ENCODE peak calls at places on chromosomes 12 and 14, in six cellular contexts. C, X, M, O, N and T are unnamed samples.

GRCh38 chr14:84826349-84826748 is 703.6 kb upstream of the FLRT2 start:
- DNase-seq in C (no peak), X (no peak), M (no peak), O (no peak), N (no peak), T (no peak)

GRCh38 chr12:47095446-47096236 is 15.9 kb upstream of the AMIGO2 start:
- DNase-seq in C (no peak), X (no peak), M (no peak), O (peak), N (no peak), T (no peak)

GRCh38 chr12:87779016-87779415 is 250.2 kb downstream of the C12orf50 start:
- DNase-seq in C (no peak), X (no peak), M (no peak), O (no peak), N (no peak), T (no peak)

GRCh38 chr12:109771746-109772621 is 58.4 kb downstream of the FAM222A start:
- DNase-seq in C (no peak), X (no peak), M (no peak), O (no peak), N (no peak), T (no peak)

GRCh38 chr14:32408018-32408417 is 78.9 kb downstream of the AKAP6 start:
- DNase-seq in C (no peak), X (no peak), M (no peak), O (no peak), N (no peak), T (no peak)

GRCh38 chr14:72479471-72479931 is 414.4 kb downstream of the DPF3 start:
- DNase-seq in C (peak), X (no peak), M (peak), O (peak), N (no peak), T (peak)

GRCh38 chr12:103969391-103969790 is 3.7 kb downstream of the TDG start:
- DNase-seq in C (no peak), X (no peak), M (no peak), O (peak), N (no peak), T (no peak)

GRCh38 chr14:69010632-69011031 is 31.5 kb upstream of the ACTN1 start:
- DNase-seq in C (no peak), X (no peak), M (no peak), O (no peak), N (no peak), T (no peak)

GRCh38 chr14:55328317-55328716 is 57.1 kb downstream of the FBXO34 start:
- DNase-seq in C (no peak), X (no peak), M (no peak), O (peak), N (no peak), T (no peak)

GRCh38 chr14:33369972-33370371 is 431.3 kb downstream of the NPAS3 start:
- DNase-seq in C (no peak), X (no peak), M (no peak), O (no peak), N (no peak), T (no peak)

GRCh38 chr14:55146425-55146824 is 17.4 kb downstream of the LGALS3 start:
- DNase-seq in C (no peak), X (no peak), M (no peak), O (no peak), N (no peak), T (no peak)

GRCh38 chr12:104485651-104486341 is 29.0 kb downstream of the CHST11 start:
- DNase-seq in C (no peak), X (peak), M (no peak), O (no peak), N (no peak), T (no peak)

GRCh38 chr12:110073049-110073831 is 24.9 kb upstream of the C12orf76 start:
- DNase-seq in C (no peak), X (no peak), M (no peak), O (peak), N (peak), T (peak)

GRCh38 chr12:80714055-80714454 is 2.7 kb upstream of the MYF5 start:
- DNase-seq in C (peak), X (no peak), M (peak), O (peak), N (no peak), T (peak)

GRCh38 chr14:89143595-89143994 is 273.4 kb downstream of the FOXN3 start:
- DNase-seq in C (no peak), X (no peak), M (no peak), O (peak), N (no peak), T (no peak)

GRCh38 chr14:99601301-99601945 is 2.6 kb downstream of the CCDC85C start:
- DNase-seq in C (no peak), X (no peak), M (no peak), O (peak), N (no peak), T (no peak)

GRCh38 chr12:4037747-4038312 is 164.6 kb upstream of the PARP11 start:
- DNase-seq in C (peak), X (no peak), M (no peak), O (peak), N (peak), T (peak)

GRCh38 chr14:94119071-94119470 is 8.5 kb downstream of the IFI27 start:
- DNase-seq in C (no peak), X (no peak), M (no peak), O (no peak), N (no peak), T (no peak)

GRCh38 chr12:67982165-67982563 is 7.1 kb upstream of the IFNG-AS1 start:
- DNase-seq in C (no peak), X (no peak), M (no peak), O (peak), N (no peak), T (no peak)

GRCh38 chr12:3229577-3229976 is 152.4 kb downstream of the TSPAN9 start:
- DNase-seq in C (no peak), X (no peak), M (no peak), O (no peak), N (no peak), T (no peak)

GRCh38 chr12:62317017-62317416 is 56.8 kb downstream of the USP15 start:
- DNase-seq in C (no peak), X (no peak), M (no peak), O (no peak), N (no peak), T (no peak)

GRCh38 chr14:35215110-35215872 is 76.9 kb upstream of the PSMA6 start:
- DNase-seq in C (peak), X (no peak), M (no peak), O (peak), N (no peak), T (no peak)

GRCh38 chr14:22563987-22564386 is 25.0 kb downstream of the DAD1 start:
- DNase-seq in C (no peak), X (no peak), M (no peak), O (peak), N (no peak), T (no peak)

GRCh38 chr12:32146074-32146873 is 39.6 kb downstream of the BICD1 start:
- DNase-seq in C (no peak), X (no peak), M (no peak), O (no peak), N (no peak), T (no peak)

GRCh38 chr14:22768947-22769346 is 2.5 kb downstream of the OXA1L start:
- DNase-seq in C (no peak), X (no peak), M (no peak), O (no peak), N (no peak), T (no peak)

GRCh38 chr12:117501470-117501869 is 140.0 kb upstream of the NOS1 start:
- DNase-seq in C (no peak), X (no peak), M (no peak), O (no peak), N (no peak), T (no peak)

GRCh38 chr14:97379091-97379531 is 581.9 kb downstream of the VRK1 start:
- DNase-seq in C (peak), X (peak), M (no peak), O (no peak), N (no peak), T (no peak)

GRCh38 chr12:111775205-111776193 is 8.8 kb downstream of the ALDH2 start:
- DNase-seq in C (no peak), X (no peak), M (peak), O (peak), N (peak), T (no peak)

GRCh38 chr12:55694188-55694515 is 13.6 kb downstream of the ITGA7 start:
- DNase-seq in C (no peak), X (no peak), M (no peak), O (no peak), N (no peak), T (no peak)

GRCh38 chr12:131383741-131384543 is 326.9 kb upstream of the SFSWAP start:
- DNase-seq in C (no peak), X (no peak), M (no peak), O (no peak), N (no peak), T (no peak)

GRCh38 chr14:56119221-56119967 is 1.2 kb downstream of the PELI2 start:
- DNase-seq in C (peak), X (peak), M (peak), O (peak), N (peak), T (peak)

GRCh38 chr14:20387577-20387976 is 25.7 kb downstream of the TEP1 start:
- DNase-seq in C (no peak), X (no peak), M (no peak), O (no peak), N (no peak), T (no peak)

GRCh38 chr14:24088095-24088494 is 6.0 kb upstream of the PCK2 start:
- DNase-seq in C (no peak), X (no peak), M (no peak), O (no peak), N (no peak), T (no peak)